ENCODE peak calls at places on chromosomes 3 and 15, in seven cellular contexts. K is AG09319, I is fibroblast of mammary gland, J is pancreas, X is IMR-90, F is brain microvascular endothelial cell, W is upper lobe of right lung. O is an unnamed sample.
A peak's percentile ranks its signal among the peaks of the same experiment; 100 is the strongest.

GRCh38 chr3:159766563-159767185 is 222.0 kb upstream of the IL12A start:
- DNase-seq in K (no peak), I (peak; percentile 52), J (no peak), X (peak; percentile 63), F (peak; percentile 55), W (no peak), O (no peak)

GRCh38 chr3:60752800-60753199 is 498.5 kb downstream of the FHIT start:
- DNase-seq in K (peak; percentile 30), I (peak; percentile 78), J (no peak), X (peak; percentile 4), F (no peak), W (no peak), O (no peak)

GRCh38 chr3:194689493-194689901 is 3.8 kb downstream of the FAM43A start:
- DNase-seq in K (peak; percentile 85), I (peak; percentile 77), J (no peak), X (peak; percentile 78), F (no peak), W (no peak), O (no peak)

GRCh38 chr3:39882111-39882510 is 72.7 kb downstream of the MYRIP start:
- DNase-seq in K (no peak), I (no peak), J (no peak), X (no peak), F (no peak), W (no peak), O (no peak)

GRCh38 chr3:186213946-186214345 is 105.1 kb upstream of the ETV5 start:
- DNase-seq in K (no peak), I (peak; percentile 50), J (no peak), X (no peak), F (no peak), W (no peak), O (no peak)

GRCh38 chr15:40310001-40310959 is 2.5 kb upstream of the PLCB2 start:
- DNase-seq in K (no peak), I (peak; percentile 30), J (peak; percentile 49), X (peak; percentile 33), F (no peak), W (peak; percentile 80), O (no peak)

GRCh38 chr15:66834863-66835557 is 133.0 kb downstream of the SMAD6 start:
- DNase-seq in K (no peak), I (no peak), J (peak; percentile 58), X (no peak), F (no peak), W (no peak), O (no peak)

GRCh38 chr15:69337133-69337532 is 38.4 kb downstream of the PAQR5 start:
- DNase-seq in K (no peak), I (peak; percentile 40), J (no peak), X (peak; percentile 44), F (no peak), W (no peak), O (peak; percentile 19)

GRCh38 chr15:72182673-72183072 is 14.9 kb downstream of the GRAMD2A start:
- DNase-seq in K (peak; percentile 77), I (no peak), J (no peak), X (no peak), F (no peak), W (no peak), O (no peak)

GRCh38 chr3:129439381-129439816 is 349 bp downstream of the MBD4 start:
- DNase-seq in K (no peak), I (no peak), J (peak; percentile 65), X (no peak), F (no peak), W (peak; percentile 76), O (no peak)

DNA sequence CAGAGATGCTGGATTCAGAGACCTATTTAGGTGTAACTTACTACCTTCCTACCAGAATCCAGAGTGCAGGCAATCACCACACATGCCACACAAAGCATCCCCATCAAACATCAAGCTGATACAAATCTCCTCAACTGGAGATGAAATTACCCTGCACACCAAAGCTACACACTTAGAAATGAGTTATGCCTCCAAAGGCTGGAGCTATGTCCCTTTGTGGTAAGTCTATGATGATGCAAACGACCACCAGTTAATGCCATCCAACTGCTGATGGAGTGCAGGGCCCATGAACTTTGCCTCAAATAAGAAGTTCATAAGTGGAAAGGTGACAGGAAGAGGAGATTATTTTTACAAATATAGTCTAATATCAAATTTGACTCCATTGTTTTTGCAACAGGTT is 38.1 kb downstream of the PDZRN3 start:
- DNase-seq in K (no peak), I (no peak), J (no peak), X (no peak), F (no peak), W (no peak), O (no peak)
- TF ChIP-seq CTCF in K (no peak), I (no peak), J (no peak), X (no peak), F (no peak), W (no peak), O (no peak)

GRCh38 chr3:157354254-157354653 is 82.4 kb upstream of the PTX3 start:
- DNase-seq in K (no peak), I (no peak), J (no peak), X (no peak), F (no peak), W (no peak), O (no peak)

GRCh38 chr3:157354722-157355121 is 81.9 kb upstream of the PTX3 start:
- DNase-seq in K (no peak), I (peak; percentile 54), J (no peak), X (peak; percentile 18), F (no peak), W (no peak), O (no peak)

GRCh38 chr3:157355276-157355675 is 81.4 kb upstream of the PTX3 start:
- DNase-seq in K (no peak), I (no peak), J (no peak), X (no peak), F (no peak), W (no peak), O (no peak)

GRCh38 chr3:157353657-157354056 is 83.0 kb upstream of the PTX3 start:
- DNase-seq in K (no peak), I (no peak), J (no peak), X (no peak), F (no peak), W (no peak), O (no peak)

GRCh38 chr3:157351981-157352380 is 84.7 kb upstream of the PTX3 start:
- DNase-seq in K (no peak), I (no peak), J (no peak), X (no peak), F (no peak), W (no peak), O (no peak)
- TF ChIP-seq CTCF in K (no peak), I (peak; percentile 26), J (no peak), X (peak; percentile 12), F (peak; percentile 7), W (peak; percentile 16), O (no peak)

GRCh38 chr3:52773361-52774065 is 2.8 kb upstream of the NEK4 start:
- DNase-seq in K (no peak), I (no peak), J (peak; percentile 11), X (no peak), F (no peak), W (peak; percentile 37), O (no peak)
- TF ChIP-seq CTCF in K (no peak), I (no peak), J (no peak), X (no peak), F (no peak), W (no peak), O (no peak)

GRCh38 chr3:170483485-170484262 is 65.0 kb downstream of the CLDN11 start:
- DNase-seq in K (no peak), I (peak; percentile 37), J (no peak), X (no peak), F (no peak), W (no peak), O (no peak)
- TF ChIP-seq CTCF in K (peak; percentile 3), I (peak; percentile 32), J (no peak), X (peak; percentile 6), F (peak; percentile 58), W (no peak), O (peak; percentile 13)